ENCODE peak calls at places on chromosomes 5 and 9, in seven cellular contexts. T is colonic mucosa; X is cardiac muscle cell; H is body of pancreas; S is hepatocyte; C is naive thymus-derived CD4-positive, alpha-beta T cell; Y is mesendoderm. P is an unnamed sample.

GRCh38 chr5:76954383-76954763 is 1.5 kb downstream of the CRHBP start:
- DNase-seq in S (no peak), Y (peak; percentile 28), C (no peak), X (no peak), H (no peak), T (no peak), P (no peak)

GRCh38 chr9:21968331-21969010 is 25.7 kb downstream of the CDKN2A start:
- DNase-seq in Y (peak; percentile 63), S (peak; percentile 26), H (no peak), X (peak; percentile 53), T (no peak), C (no peak), P (no peak)

GRCh38 chr9:135887585-135888050 is 19.7 kb downstream of the CAMSAP1 start:
- DNase-seq in X (peak; percentile 28), C (peak; percentile 60), T (no peak), H (no peak), S (no peak), Y (peak; percentile 66), P (no peak)

GRCh38 chr9:110191616-110192015 is 16.3 kb downstream of the C9orf152 start:
- DNase-seq in S (no peak), H (peak; percentile 36), X (no peak), T (no peak), Y (no peak), C (no peak), P (no peak)

GRCh38 chr5:343461-344401 is 22.2 kb downstream of the AHRR start:
- DNase-seq in S (peak; percentile 85), T (peak; percentile 46), X (peak; percentile 62), Y (peak; percentile 51), C (peak; percentile 52), H (peak; percentile 55), P (peak; percentile 65)

GRCh38 chr9:130666393-130667116 is 2.2 kb downstream of the PRDM12 start:
- DNase-seq in S (no peak), T (no peak), Y (no peak), H (no peak), X (no peak), C (no peak), P (no peak)

GRCh38 chr5:155729684-155730059 is 597.3 kb upstream of the SGCD start:
- DNase-seq in Y (peak; percentile 14), H (no peak), X (peak; percentile 44), T (no peak), S (peak; percentile 39), C (no peak), P (no peak)

GRCh38 chr5:14793851-14794250 is 77.7 kb downstream of the ANKH start:
- DNase-seq in S (no peak), X (no peak), Y (no peak), H (no peak), C (no peak), T (no peak), P (no peak)

GRCh38 chr9:755454-756381 is 85.8 kb upstream of the DMRT1 start:
- DNase-seq in C (no peak), S (peak; percentile 24), H (peak; percentile 53), T (no peak), X (no peak), Y (peak; percentile 77), P (no peak)

GRCh38 chr9:114178076-114178475 is 22.7 kb downstream of the COL27A1 start:
- DNase-seq in T (no peak), X (no peak), C (no peak), S (no peak), H (no peak), Y (no peak), P (no peak)

GRCh38 chr9:123406691-123407536 is 50.9 kb downstream of the CRB2 start:
- DNase-seq in C (no peak), X (no peak), Y (no peak), T (no peak), S (no peak), H (no peak), P (no peak)

GRCh38 chr9:14992025-14992424 is 81.8 kb upstream of the FREM1 start:
- DNase-seq in Y (no peak), C (peak; percentile 21), S (no peak), H (no peak), T (no peak), X (no peak), P (no peak)

GRCh38 chr5:140317859-140318258 is 15.0 kb upstream of the PFDN1 start:
- DNase-seq in S (no peak), T (no peak), H (no peak), Y (no peak), C (no peak), X (no peak), P (no peak)

GRCh38 chr9:89635007-89635742 is 30.4 kb downstream of the GADD45G start:
- DNase-seq in X (no peak), Y (no peak), C (no peak), H (peak; percentile 79), S (no peak), T (no peak), P (no peak)

GRCh38 chr5:38601843-38602424 is 45.5 kb upstream of the LIFR start:
- DNase-seq in H (peak; percentile 42), C (no peak), T (no peak), X (no peak), Y (peak; percentile 45), S (no peak), P (no peak)

GRCh38 chr5:181156758-181157157 is 9.4 kb downstream of the OR2V2 start:
- DNase-seq in X (no peak), Y (no peak), H (no peak), T (no peak), S (no peak), C (no peak), P (no peak)
- H3K4me1 ChIP-seq in X (no peaks in the 10 kb centered on the region), Y (no peaks in the 10 kb centered on the region), H (peaks cover 5% of the 10 kb centered on the region), T (no peaks in the 10 kb centered on the region), S (no peaks in the 10 kb centered on the region), C (peaks cover 15% of the 10 kb centered on the region), P (peaks cover 3% of the 10 kb centered on the region)

GRCh38 chr9:20529837-20530236 is 92.5 kb downstream of the MLLT3 start:
- DNase-seq in Y (no peak), H (no peak), T (no peak), C (no peak), S (no peak), X (no peak), P (no peak)

GRCh38 chr9:20537269-20537668 is 85.0 kb downstream of the MLLT3 start:
- DNase-seq in Y (no peak), X (no peak), S (no peak), C (no peak), H (no peak), T (no peak), P (no peak)

GRCh38 chr9:20538092-20538491 is 84.2 kb downstream of the MLLT3 start:
- DNase-seq in S (no peak), X (no peak), T (no peak), C (no peak), H (no peak), Y (no peak), P (no peak)

GRCh38 chr9:20528253-20528652 is 94.0 kb downstream of the MLLT3 start:
- DNase-seq in X (no peak), S (no peak), Y (no peak), H (no peak), T (no peak), C (no peak), P (no peak)

DNA sequence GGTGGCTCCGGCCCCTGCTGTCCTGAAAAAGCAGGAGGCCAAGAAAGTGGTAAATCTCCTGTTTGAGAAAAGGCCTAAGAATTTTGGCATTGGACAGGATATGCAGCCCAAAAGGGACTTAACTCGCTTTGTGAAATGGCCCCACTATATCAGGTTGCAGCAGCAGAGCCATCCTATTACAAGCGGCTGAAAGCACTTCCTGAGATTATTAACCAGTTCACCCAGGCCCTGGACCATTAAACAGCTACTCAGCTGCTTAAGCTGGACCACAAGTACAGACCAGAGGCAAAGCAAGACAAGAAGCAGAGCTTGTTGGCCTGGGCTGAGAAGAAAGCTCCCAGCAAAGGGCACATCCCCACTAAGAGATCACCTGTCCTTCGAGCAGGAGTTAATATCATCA is 89.7 kb downstream of the MLLT3 start:
- DNase-seq in H (no peak), C (no peak), Y (no peak), S (no peak), X (no peak), T (no peak), P (no peak)
- H3K4me1 ChIP-seq in H (no peaks in the 10 kb centered on the region), C (no peaks in the 10 kb centered on the region), Y (no peaks in the 10 kb centered on the region), S (no peaks in the 10 kb centered on the region), X (peaks cover 10% of the 10 kb centered on the region), T (no peaks in the 10 kb centered on the region), P (no peaks in the 10 kb centered on the region)

DNA sequence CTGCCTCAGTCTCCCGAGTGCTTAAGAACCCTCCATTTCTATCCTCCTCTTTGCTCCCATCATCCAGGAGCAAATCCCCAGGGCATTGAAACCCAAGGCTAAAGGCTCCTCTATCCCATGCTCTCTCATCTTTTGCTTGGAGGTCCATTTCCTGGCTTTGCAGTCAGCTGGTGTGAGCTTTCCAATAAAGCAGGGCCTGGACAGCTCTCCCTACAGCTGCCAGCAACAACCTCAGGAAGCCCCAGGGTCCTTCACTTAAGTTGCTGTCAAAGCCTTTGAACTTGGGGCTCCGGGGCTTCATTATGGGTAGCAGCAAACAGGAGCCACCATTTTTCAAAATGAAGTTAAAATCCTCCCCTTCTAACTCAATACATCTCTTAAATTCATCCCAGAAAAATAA is 83.5 kb upstream of the IL6ST start:
- DNase-seq in Y (no peak), S (no peak), C (no peak), H (no peak), X (no peak), T (no peak), P (no peak)
- H3K4me1 ChIP-seq in Y (no peaks in the 10 kb centered on the region), S (no peaks in the 10 kb centered on the region), C (no peaks in the 10 kb centered on the region), H (peaks cover 17% of the 10 kb centered on the region), X (no peaks in the 10 kb centered on the region), T (no peaks in the 10 kb centered on the region), P (peaks cover 7% of the 10 kb centered on the region)

DNA sequence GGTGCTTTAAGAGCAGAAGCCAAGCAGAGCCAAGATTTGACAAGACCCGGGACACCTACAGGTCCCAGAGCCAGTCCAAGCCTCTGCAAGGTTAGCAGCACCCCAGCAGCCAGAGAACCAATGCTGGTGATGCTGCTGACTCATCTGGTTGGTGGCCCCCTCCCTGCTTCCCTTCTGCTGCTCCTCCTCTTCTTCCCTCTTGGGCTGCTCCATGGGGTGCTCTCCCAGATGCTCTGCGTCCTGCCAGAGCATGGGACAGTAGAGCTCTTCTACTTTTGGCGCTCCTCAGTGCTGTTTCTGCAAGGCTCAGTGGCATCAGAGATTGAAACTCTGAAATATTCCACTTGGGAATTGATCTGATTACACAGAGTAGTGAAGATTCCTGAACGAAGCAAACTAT is 76.1 kb upstream of the SAP30L start:
- DNase-seq in H (no peak), C (no peak), T (no peak), Y (peak; percentile 67), X (no peak), S (no peak), P (no peak)
- H3K4me1 ChIP-seq in H (peaks cover 11% of the 10 kb centered on the region), C (no peaks in the 10 kb centered on the region), T (no peaks in the 10 kb centered on the region), Y (peaks cover 16% of the 10 kb centered on the region), X (no peaks in the 10 kb centered on the region), S (peaks cover 13% of the 10 kb centered on the region), P (peaks cover 14% of the 10 kb centered on the region)

GRCh38 chr9:75582870-75583269 is 307.6 kb upstream of the PCSK5 start:
- DNase-seq in S (no peak), T (no peak), C (no peak), H (no peak), X (no peak), Y (no peak), P (no peak)
- H3K4me1 ChIP-seq in S (no peaks in the 10 kb centered on the region), T (no peaks in the 10 kb centered on the region), C (no peaks in the 10 kb centered on the region), H (no peaks in the 10 kb centered on the region), X (no peaks in the 10 kb centered on the region), Y (no peaks in the 10 kb centered on the region), P (no peaks in the 10 kb centered on the region)

GRCh38 chr9:133784731-133785561 is 46.8 kb upstream of the SARDH start:
- DNase-seq in C (no peak), X (no peak), T (no peak), S (no peak), Y (no peak), H (no peak), P (no peak)
- H3K4me1 ChIP-seq in C (no peaks in the 10 kb centered on the region), X (no peaks in the 10 kb centered on the region), T (peaks cover 15% of the 10 kb centered on the region), S (peaks cover 4% of the 10 kb centered on the region), Y (no peaks in the 10 kb centered on the region), H (peaks cover 3% of the 10 kb centered on the region), P (peaks cover 24% of the 10 kb centered on the region)

P was measured in transverse colon.